ENCODE peak calls at places on chromosomes 11 and 22, in nine cellular contexts. One of them, this sample, is unnamed.

GRCh38 chr22:49748514-49748913 is 79.2 kb downstream of the BRD1 start:
- DNase-seq in fibroblast of pulmonary artery: no peak
- DNase-seq in activated T-helper 1 cell treated with anti-CD3 and anti-CD28 coated beads, Interleukin-12 subunit alpha, Interleukin-12 subunit beta, Interleukin-2, Interleukin-4 antibody, amounts not matched to agents 30 ng/mL and 10 ng/mL and 1 ng/mL, durations not matched to agents 14 hours and 24 hours and 36 hours: no peak
- DNase-seq in amniotic stem cell: no peak
- DNase-seq in NCI-H1930: no peak
- DNase-seq in activated effector memory CD4-positive, alpha-beta T cell treated with anti-CD3 and anti-CD28 coated beads, Interleukin-2, amount 50 U/mL, for 16 hours: no peak
- DNase-seq in neuronal stem cell: no peak
- DNase-seq in cerebellar cortex: no peak
- DNase-seq in stimulated activated CD4-positive, alpha-beta T cell treated with anti-CD3 and anti-CD28 coated beads, TNF-alpha, amount 100 ng/mL, for 24 hours: no peak
- DNase-seq in this sample: no peak

GRCh38 chr11:110128161-110128560 is 35.0 kb downstream of the ZC3H12C start:
- DNase-seq in activated effector memory CD4-positive, alpha-beta T cell treated with anti-CD3 and anti-CD28 coated beads, Interleukin-2, amount 50 U/mL, for 16 hours: no peak
- DNase-seq in NCI-H1930: peak; percentile 8
- DNase-seq in amniotic stem cell: no peak
- DNase-seq in neuronal stem cell: peak; percentile 72
- DNase-seq in cerebellar cortex: no peak
- DNase-seq in stimulated activated CD4-positive, alpha-beta T cell treated with anti-CD3 and anti-CD28 coated beads, TNF-alpha, amount 100 ng/mL, for 24 hours: no peak
- DNase-seq in activated T-helper 1 cell treated with anti-CD3 and anti-CD28 coated beads, Interleukin-12 subunit alpha, Interleukin-12 subunit beta, Interleukin-2, Interleukin-4 antibody, amounts not matched to agents 30 ng/mL and 10 ng/mL and 1 ng/mL, durations not matched to agents 14 hours and 24 hours and 36 hours: no peak
- DNase-seq in fibroblast of pulmonary artery: peak; percentile 23
- DNase-seq in this sample: no peak

GRCh38 chr11:57167125-57167839 is 14.5 kb upstream of the LRRC55 start:
- DNase-seq in NCI-H1930: no peak
- DNase-seq in stimulated activated CD4-positive, alpha-beta T cell treated with anti-CD3 and anti-CD28 coated beads, TNF-alpha, amount 100 ng/mL, for 24 hours: no peak
- DNase-seq in neuronal stem cell: no peak
- DNase-seq in amniotic stem cell: no peak
- DNase-seq in cerebellar cortex: peak; percentile 3
- DNase-seq in fibroblast of pulmonary artery: no peak
- DNase-seq in activated effector memory CD4-positive, alpha-beta T cell treated with anti-CD3 and anti-CD28 coated beads, Interleukin-2, amount 50 U/mL, for 16 hours: no peak
- DNase-seq in activated T-helper 1 cell treated with anti-CD3 and anti-CD28 coated beads, Interleukin-12 subunit alpha, Interleukin-12 subunit beta, Interleukin-2, Interleukin-4 antibody, amounts not matched to agents 30 ng/mL and 10 ng/mL and 1 ng/mL, durations not matched to agents 14 hours and 24 hours and 36 hours: no peak
- DNase-seq in this sample: no peak

GRCh38 chr22:20113551-20114310 is 2.2 kb upstream of the RANBP1 start:
- DNase-seq in NCI-H1930: no peak
- DNase-seq in activated T-helper 1 cell treated with anti-CD3 and anti-CD28 coated beads, Interleukin-12 subunit alpha, Interleukin-12 subunit beta, Interleukin-2, Interleukin-4 antibody, amounts not matched to agents 30 ng/mL and 10 ng/mL and 1 ng/mL, durations not matched to agents 14 hours and 24 hours and 36 hours: no peak
- DNase-seq in neuronal stem cell: no peak
- DNase-seq in stimulated activated CD4-positive, alpha-beta T cell treated with anti-CD3 and anti-CD28 coated beads, TNF-alpha, amount 100 ng/mL, for 24 hours: no peak
- DNase-seq in activated effector memory CD4-positive, alpha-beta T cell treated with anti-CD3 and anti-CD28 coated beads, Interleukin-2, amount 50 U/mL, for 16 hours: no peak
- DNase-seq in fibroblast of pulmonary artery: no peak
- DNase-seq in amniotic stem cell: no peak
- DNase-seq in cerebellar cortex: no peak
- DNase-seq in this sample: no peak

GRCh38 chr11:122711831-122712378 is 56.4 kb downstream of the UBASH3B start:
- DNase-seq in activated T-helper 1 cell treated with anti-CD3 and anti-CD28 coated beads, Interleukin-12 subunit alpha, Interleukin-12 subunit beta, Interleukin-2, Interleukin-4 antibody, amounts not matched to agents 30 ng/mL and 10 ng/mL and 1 ng/mL, durations not matched to agents 14 hours and 24 hours and 36 hours: no peak
- DNase-seq in activated effector memory CD4-positive, alpha-beta T cell treated with anti-CD3 and anti-CD28 coated beads, Interleukin-2, amount 50 U/mL, for 16 hours: no peak
- DNase-seq in amniotic stem cell: no peak
- DNase-seq in neuronal stem cell: no peak
- DNase-seq in cerebellar cortex: no peak
- DNase-seq in fibroblast of pulmonary artery: peak; percentile 57
- DNase-seq in NCI-H1930: no peak
- DNase-seq in stimulated activated CD4-positive, alpha-beta T cell treated with anti-CD3 and anti-CD28 coated beads, TNF-alpha, amount 100 ng/mL, for 24 hours: no peak
- DNase-seq in this sample: no peak

GRCh38 chr11:65389294-65389980 is 3.0 kb downstream of the FRMD8 start:
- DNase-seq in cerebellar cortex: peak; percentile 14
- DNase-seq in NCI-H1930: no peak
- DNase-seq in neuronal stem cell: no peak
- DNase-seq in activated T-helper 1 cell treated with anti-CD3 and anti-CD28 coated beads, Interleukin-12 subunit alpha, Interleukin-12 subunit beta, Interleukin-2, Interleukin-4 antibody, amounts not matched to agents 30 ng/mL and 10 ng/mL and 1 ng/mL, durations not matched to agents 14 hours and 24 hours and 36 hours: no peak
- DNase-seq in activated effector memory CD4-positive, alpha-beta T cell treated with anti-CD3 and anti-CD28 coated beads, Interleukin-2, amount 50 U/mL, for 16 hours: no peak
- DNase-seq in fibroblast of pulmonary artery: no peak
- DNase-seq in amniotic stem cell: no peak
- DNase-seq in stimulated activated CD4-positive, alpha-beta T cell treated with anti-CD3 and anti-CD28 coated beads, TNF-alpha, amount 100 ng/mL, for 24 hours: no peak
- DNase-seq in this sample: no peak

GRCh38 chr11:113675003-113675471 is 31.1 kb downstream of the TMPRSS5 start:
- DNase-seq in activated T-helper 1 cell treated with anti-CD3 and anti-CD28 coated beads, Interleukin-12 subunit alpha, Interleukin-12 subunit beta, Interleukin-2, Interleukin-4 antibody, amounts not matched to agents 30 ng/mL and 10 ng/mL and 1 ng/mL, durations not matched to agents 14 hours and 24 hours and 36 hours: peak; percentile 20
- DNase-seq in neuronal stem cell: no peak
- DNase-seq in NCI-H1930: no peak
- DNase-seq in amniotic stem cell: no peak
- DNase-seq in stimulated activated CD4-positive, alpha-beta T cell treated with anti-CD3 and anti-CD28 coated beads, TNF-alpha, amount 100 ng/mL, for 24 hours: no peak
- DNase-seq in activated effector memory CD4-positive, alpha-beta T cell treated with anti-CD3 and anti-CD28 coated beads, Interleukin-2, amount 50 U/mL, for 16 hours: no peak
- DNase-seq in fibroblast of pulmonary artery: peak; percentile 60
- DNase-seq in cerebellar cortex: no peak
- DNase-seq in this sample: no peak

GRCh38 chr11:18775492-18776292 is 15.9 kb downstream of the PTPN5 start:
- DNase-seq in amniotic stem cell: no peak
- DNase-seq in cerebellar cortex: peak; percentile 28
- DNase-seq in NCI-H1930: peak; percentile 49
- DNase-seq in stimulated activated CD4-positive, alpha-beta T cell treated with anti-CD3 and anti-CD28 coated beads, TNF-alpha, amount 100 ng/mL, for 24 hours: peak; percentile 33
- DNase-seq in activated T-helper 1 cell treated with anti-CD3 and anti-CD28 coated beads, Interleukin-12 subunit alpha, Interleukin-12 subunit beta, Interleukin-2, Interleukin-4 antibody, amounts not matched to agents 30 ng/mL and 10 ng/mL and 1 ng/mL, durations not matched to agents 14 hours and 24 hours and 36 hours: peak; percentile 40
- DNase-seq in neuronal stem cell: peak; percentile 75
- DNase-seq in activated effector memory CD4-positive, alpha-beta T cell treated with anti-CD3 and anti-CD28 coated beads, Interleukin-2, amount 50 U/mL, for 16 hours: peak; percentile 83
- DNase-seq in fibroblast of pulmonary artery: peak; percentile 63
- DNase-seq in this sample: peak; percentile 2

GRCh38 chr11:93921695-93922468 is 71.5 kb upstream of the VSTM5 start:
- DNase-seq in neuronal stem cell: peak; percentile 54
- DNase-seq in NCI-H1930: peak; percentile 43
- DNase-seq in fibroblast of pulmonary artery: peak; percentile 79
- DNase-seq in activated T-helper 1 cell treated with anti-CD3 and anti-CD28 coated beads, Interleukin-12 subunit alpha, Interleukin-12 subunit beta, Interleukin-2, Interleukin-4 antibody, amounts not matched to agents 30 ng/mL and 10 ng/mL and 1 ng/mL, durations not matched to agents 14 hours and 24 hours and 36 hours: peak; percentile 7
- DNase-seq in cerebellar cortex: peak; percentile 43
- DNase-seq in activated effector memory CD4-positive, alpha-beta T cell treated with anti-CD3 and anti-CD28 coated beads, Interleukin-2, amount 50 U/mL, for 16 hours: no peak
- DNase-seq in stimulated activated CD4-positive, alpha-beta T cell treated with anti-CD3 and anti-CD28 coated beads, TNF-alpha, amount 100 ng/mL, for 24 hours: no peak
- DNase-seq in amniotic stem cell: peak; percentile 62
- DNase-seq in this sample: peak; percentile 40

GRCh38 chr11:129117595-129118350 is 74.4 kb downstream of the ARHGAP32 start:
- DNase-seq in fibroblast of pulmonary artery: peak; percentile 86
- DNase-seq in NCI-H1930: peak; percentile 12
- DNase-seq in amniotic stem cell: peak; percentile 11
- DNase-seq in cerebellar cortex: peak; percentile 63
- DNase-seq in activated effector memory CD4-positive, alpha-beta T cell treated with anti-CD3 and anti-CD28 coated beads, Interleukin-2, amount 50 U/mL, for 16 hours: peak; percentile 65
- DNase-seq in stimulated activated CD4-positive, alpha-beta T cell treated with anti-CD3 and anti-CD28 coated beads, TNF-alpha, amount 100 ng/mL, for 24 hours: peak; percentile 6
- DNase-seq in neuronal stem cell: peak; percentile 58
- DNase-seq in activated T-helper 1 cell treated with anti-CD3 and anti-CD28 coated beads, Interleukin-12 subunit alpha, Interleukin-12 subunit beta, Interleukin-2, Interleukin-4 antibody, amounts not matched to agents 30 ng/mL and 10 ng/mL and 1 ng/mL, durations not matched to agents 14 hours and 24 hours and 36 hours: no peak
- DNase-seq in this sample: peak; percentile 5

GRCh38 chr22:42316988-42317387 is 46.5 kb upstream of the TCF20 start:
- DNase-seq in stimulated activated CD4-positive, alpha-beta T cell treated with anti-CD3 and anti-CD28 coated beads, TNF-alpha, amount 100 ng/mL, for 24 hours: no peak
- DNase-seq in neuronal stem cell: no peak
- DNase-seq in NCI-H1930: no peak
- DNase-seq in cerebellar cortex: no peak
- DNase-seq in activated T-helper 1 cell treated with anti-CD3 and anti-CD28 coated beads, Interleukin-12 subunit alpha, Interleukin-12 subunit beta, Interleukin-2, Interleukin-4 antibody, amounts not matched to agents 30 ng/mL and 10 ng/mL and 1 ng/mL, durations not matched to agents 14 hours and 24 hours and 36 hours: no peak
- DNase-seq in amniotic stem cell: no peak
- DNase-seq in activated effector memory CD4-positive, alpha-beta T cell treated with anti-CD3 and anti-CD28 coated beads, Interleukin-2, amount 50 U/mL, for 16 hours: peak; percentile 81
- DNase-seq in fibroblast of pulmonary artery: peak; percentile 17
- DNase-seq in this sample: no peak

GRCh38 chr11:1938343-1939005 is 8.7 kb upstream of the MRPL23 start:
- DNase-seq in cerebellar cortex: no peak
- DNase-seq in NCI-H1930: no peak
- DNase-seq in neuronal stem cell: no peak
- DNase-seq in activated T-helper 1 cell treated with anti-CD3 and anti-CD28 coated beads, Interleukin-12 subunit alpha, Interleukin-12 subunit beta, Interleukin-2, Interleukin-4 antibody, amounts not matched to agents 30 ng/mL and 10 ng/mL and 1 ng/mL, durations not matched to agents 14 hours and 24 hours and 36 hours: no peak
- DNase-seq in stimulated activated CD4-positive, alpha-beta T cell treated with anti-CD3 and anti-CD28 coated beads, TNF-alpha, amount 100 ng/mL, for 24 hours: no peak
- DNase-seq in amniotic stem cell: no peak
- DNase-seq in activated effector memory CD4-positive, alpha-beta T cell treated with anti-CD3 and anti-CD28 coated beads, Interleukin-2, amount 50 U/mL, for 16 hours: no peak
- DNase-seq in fibroblast of pulmonary artery: no peak
- DNase-seq in this sample: no peak

GRCh38 chr22:36327922-36328551 is 59.7 kb downstream of the MYH9 start:
- DNase-seq in fibroblast of pulmonary artery: peak; percentile 73
- DNase-seq in activated T-helper 1 cell treated with anti-CD3 and anti-CD28 coated beads, Interleukin-12 subunit alpha, Interleukin-12 subunit beta, Interleukin-2, Interleukin-4 antibody, amounts not matched to agents 30 ng/mL and 10 ng/mL and 1 ng/mL, durations not matched to agents 14 hours and 24 hours and 36 hours: no peak
- DNase-seq in amniotic stem cell: peak; percentile 47
- DNase-seq in neuronal stem cell: no peak
- DNase-seq in activated effector memory CD4-positive, alpha-beta T cell treated with anti-CD3 and anti-CD28 coated beads, Interleukin-2, amount 50 U/mL, for 16 hours: no peak
- DNase-seq in NCI-H1930: no peak
- DNase-seq in cerebellar cortex: no peak
- DNase-seq in stimulated activated CD4-positive, alpha-beta T cell treated with anti-CD3 and anti-CD28 coated beads, TNF-alpha, amount 100 ng/mL, for 24 hours: no peak
- DNase-seq in this sample: no peak

GRCh38 chr11:46345131-46345597 is 2.1 kb upstream of the DGKZ start:
- DNase-seq in neuronal stem cell: no peak
- DNase-seq in cerebellar cortex: no peak
- DNase-seq in fibroblast of pulmonary artery: no peak
- DNase-seq in stimulated activated CD4-positive, alpha-beta T cell treated with anti-CD3 and anti-CD28 coated beads, TNF-alpha, amount 100 ng/mL, for 24 hours: no peak
- DNase-seq in amniotic stem cell: no peak
- DNase-seq in activated T-helper 1 cell treated with anti-CD3 and anti-CD28 coated beads, Interleukin-12 subunit alpha, Interleukin-12 subunit beta, Interleukin-2, Interleukin-4 antibody, amounts not matched to agents 30 ng/mL and 10 ng/mL and 1 ng/mL, durations not matched to agents 14 hours and 24 hours and 36 hours: no peak
- DNase-seq in NCI-H1930: no peak
- DNase-seq in activated effector memory CD4-positive, alpha-beta T cell treated with anti-CD3 and anti-CD28 coated beads, Interleukin-2, amount 50 U/mL, for 16 hours: no peak
- DNase-seq in this sample: no peak

GRCh38 chr22:41746563-41747400 is 47.5 kb downstream of the MEI1 start:
- DNase-seq in NCI-H1930: peak; percentile 49
- DNase-seq in fibroblast of pulmonary artery: peak; percentile 85
- DNase-seq in stimulated activated CD4-positive, alpha-beta T cell treated with anti-CD3 and anti-CD28 coated beads, TNF-alpha, amount 100 ng/mL, for 24 hours: peak; percentile 31
- DNase-seq in cerebellar cortex: peak; percentile 89
- DNase-seq in activated effector memory CD4-positive, alpha-beta T cell treated with anti-CD3 and anti-CD28 coated beads, Interleukin-2, amount 50 U/mL, for 16 hours: peak; percentile 79
- DNase-seq in amniotic stem cell: peak; percentile 83
- DNase-seq in neuronal stem cell: peak; percentile 56
- DNase-seq in activated T-helper 1 cell treated with anti-CD3 and anti-CD28 coated beads, Interleukin-12 subunit alpha, Interleukin-12 subunit beta, Interleukin-2, Interleukin-4 antibody, amounts not matched to agents 30 ng/mL and 10 ng/mL and 1 ng/mL, durations not matched to agents 14 hours and 24 hours and 36 hours: peak; percentile 42
- DNase-seq in this sample: no peak

GRCh38 chr11:121199516-121199915 is 93.1 kb upstream of the SC5D start:
- DNase-seq in neuronal stem cell: no peak
- DNase-seq in NCI-H1930: no peak
- DNase-seq in stimulated activated CD4-positive, alpha-beta T cell treated with anti-CD3 and anti-CD28 coated beads, TNF-alpha, amount 100 ng/mL, for 24 hours: no peak
- DNase-seq in fibroblast of pulmonary artery: peak; percentile 14
- DNase-seq in cerebellar cortex: no peak
- DNase-seq in activated T-helper 1 cell treated with anti-CD3 and anti-CD28 coated beads, Interleukin-12 subunit alpha, Interleukin-12 subunit beta, Interleukin-2, Interleukin-4 antibody, amounts not matched to agents 30 ng/mL and 10 ng/mL and 1 ng/mL, durations not matched to agents 14 hours and 24 hours and 36 hours: no peak
- DNase-seq in activated effector memory CD4-positive, alpha-beta T cell treated with anti-CD3 and anti-CD28 coated beads, Interleukin-2, amount 50 U/mL, for 16 hours: no peak
- DNase-seq in amniotic stem cell: no peak
- DNase-seq in this sample: no peak

GRCh38 chr11:10878408-10879214 is 20.8 kb upstream of the ZBED5 start:
- DNase-seq in NCI-H1930: no peak
- DNase-seq in activated effector memory CD4-positive, alpha-beta T cell treated with anti-CD3 and anti-CD28 coated beads, Interleukin-2, amount 50 U/mL, for 16 hours: no peak
- DNase-seq in fibroblast of pulmonary artery: peak; percentile 86
- DNase-seq in amniotic stem cell: peak; percentile 30
- DNase-seq in neuronal stem cell: peak; percentile 17
- DNase-seq in stimulated activated CD4-positive, alpha-beta T cell treated with anti-CD3 and anti-CD28 coated beads, TNF-alpha, amount 100 ng/mL, for 24 hours: no peak
- DNase-seq in cerebellar cortex: peak; percentile 44
- DNase-seq in activated T-helper 1 cell treated with anti-CD3 and anti-CD28 coated beads, Interleukin-12 subunit alpha, Interleukin-12 subunit beta, Interleukin-2, Interleukin-4 antibody, amounts not matched to agents 30 ng/mL and 10 ng/mL and 1 ng/mL, durations not matched to agents 14 hours and 24 hours and 36 hours: peak; percentile 17
- DNase-seq in this sample: no peak

GRCh38 chr22:46830841-46831240 is 68.4 kb downstream of the TBC1D22A start:
- DNase-seq in neuronal stem cell: no peak
- DNase-seq in fibroblast of pulmonary artery: no peak
- DNase-seq in NCI-H1930: no peak
- DNase-seq in amniotic stem cell: no peak
- DNase-seq in cerebellar cortex: no peak
- DNase-seq in activated T-helper 1 cell treated with anti-CD3 and anti-CD28 coated beads, Interleukin-12 subunit alpha, Interleukin-12 subunit beta, Interleukin-2, Interleukin-4 antibody, amounts not matched to agents 30 ng/mL and 10 ng/mL and 1 ng/mL, durations not matched to agents 14 hours and 24 hours and 36 hours: no peak
- DNase-seq in activated effector memory CD4-positive, alpha-beta T cell treated with anti-CD3 and anti-CD28 coated beads, Interleukin-2, amount 50 U/mL, for 16 hours: no peak
- DNase-seq in stimulated activated CD4-positive, alpha-beta T cell treated with anti-CD3 and anti-CD28 coated beads, TNF-alpha, amount 100 ng/mL, for 24 hours: no peak
- DNase-seq in this sample: no peak

GRCh38 chr11:86069408-86070086 is 663 bp upstream of the PICALM start:
- DNase-seq in cerebellar cortex: peak; percentile 85
- DNase-seq in activated T-helper 1 cell treated with anti-CD3 and anti-CD28 coated beads, Interleukin-12 subunit alpha, Interleukin-12 subunit beta, Interleukin-2, Interleukin-4 antibody, amounts not matched to agents 30 ng/mL and 10 ng/mL and 1 ng/mL, durations not matched to agents 14 hours and 24 hours and 36 hours: no peak
- DNase-seq in fibroblast of pulmonary artery: peak; percentile 97
- DNase-seq in amniotic stem cell: peak; percentile 86
- DNase-seq in stimulated activated CD4-positive, alpha-beta T cell treated with anti-CD3 and anti-CD28 coated beads, TNF-alpha, amount 100 ng/mL, for 24 hours: no peak
- DNase-seq in neuronal stem cell: no peak
- DNase-seq in activated effector memory CD4-positive, alpha-beta T cell treated with anti-CD3 and anti-CD28 coated beads, Interleukin-2, amount 50 U/mL, for 16 hours: no peak
- DNase-seq in NCI-H1930: no peak
- DNase-seq in this sample: no peak

GRCh38 chr11:82539669-82540068 is 194.0 kb downstream of the FAM181B start:
- DNase-seq in fibroblast of pulmonary artery: no peak
- DNase-seq in cerebellar cortex: no peak
- DNase-seq in stimulated activated CD4-positive, alpha-beta T cell treated with anti-CD3 and anti-CD28 coated beads, TNF-alpha, amount 100 ng/mL, for 24 hours: no peak
- DNase-seq in NCI-H1930: no peak
- DNase-seq in amniotic stem cell: no peak
- DNase-seq in activated T-helper 1 cell treated with anti-CD3 and anti-CD28 coated beads, Interleukin-12 subunit alpha, Interleukin-12 subunit beta, Interleukin-2, Interleukin-4 antibody, amounts not matched to agents 30 ng/mL and 10 ng/mL and 1 ng/mL, durations not matched to agents 14 hours and 24 hours and 36 hours: no peak
- DNase-seq in neuronal stem cell: no peak
- DNase-seq in activated effector memory CD4-positive, alpha-beta T cell treated with anti-CD3 and anti-CD28 coated beads, Interleukin-2, amount 50 U/mL, for 16 hours: no peak
- DNase-seq in this sample: no peak

GRCh38 chr11:68020575-68020974 is 9.9 kb upstream of the NDUFS8 start:
- DNase-seq in NCI-H1930: peak; percentile 10
- DNase-seq in activated T-helper 1 cell treated with anti-CD3 and anti-CD28 coated beads, Interleukin-12 subunit alpha, Interleukin-12 subunit beta, Interleukin-2, Interleukin-4 antibody, amounts not matched to agents 30 ng/mL and 10 ng/mL and 1 ng/mL, durations not matched to agents 14 hours and 24 hours and 36 hours: no peak
- DNase-seq in cerebellar cortex: no peak
- DNase-seq in stimulated activated CD4-positive, alpha-beta T cell treated with anti-CD3 and anti-CD28 coated beads, TNF-alpha, amount 100 ng/mL, for 24 hours: no peak
- DNase-seq in fibroblast of pulmonary artery: peak; percentile 41
- DNase-seq in activated effector memory CD4-positive, alpha-beta T cell treated with anti-CD3 and anti-CD28 coated beads, Interleukin-2, amount 50 U/mL, for 16 hours: no peak
- DNase-seq in amniotic stem cell: no peak
- DNase-seq in neuronal stem cell: no peak
- DNase-seq in this sample: no peak

GRCh38 chr11:32861850-32862577 is 30.6 kb upstream of the QSER1 start:
- DNase-seq in activated effector memory CD4-positive, alpha-beta T cell treated with anti-CD3 and anti-CD28 coated beads, Interleukin-2, amount 50 U/mL, for 16 hours: no peak
- DNase-seq in activated T-helper 1 cell treated with anti-CD3 and anti-CD28 coated beads, Interleukin-12 subunit alpha, Interleukin-12 subunit beta, Interleukin-2, Interleukin-4 antibody, amounts not matched to agents 30 ng/mL and 10 ng/mL and 1 ng/mL, durations not matched to agents 14 hours and 24 hours and 36 hours: no peak
- DNase-seq in amniotic stem cell: no peak
- DNase-seq in neuronal stem cell: no peak
- DNase-seq in fibroblast of pulmonary artery: no peak
- DNase-seq in stimulated activated CD4-positive, alpha-beta T cell treated with anti-CD3 and anti-CD28 coated beads, TNF-alpha, amount 100 ng/mL, for 24 hours: no peak
- DNase-seq in NCI-H1930: no peak
- DNase-seq in cerebellar cortex: no peak
- DNase-seq in this sample: no peak

GRCh38 chr11:124672531-124673215 is 866 bp downstream of the SIAE start:
- DNase-seq in stimulated activated CD4-positive, alpha-beta T cell treated with anti-CD3 and anti-CD28 coated beads, TNF-alpha, amount 100 ng/mL, for 24 hours: no peak
- DNase-seq in amniotic stem cell: no peak
- DNase-seq in cerebellar cortex: peak; percentile 27
- DNase-seq in activated T-helper 1 cell treated with anti-CD3 and anti-CD28 coated beads, Interleukin-12 subunit alpha, Interleukin-12 subunit beta, Interleukin-2, Interleukin-4 antibody, amounts not matched to agents 30 ng/mL and 10 ng/mL and 1 ng/mL, durations not matched to agents 14 hours and 24 hours and 36 hours: no peak
- DNase-seq in activated effector memory CD4-positive, alpha-beta T cell treated with anti-CD3 and anti-CD28 coated beads, Interleukin-2, amount 50 U/mL, for 16 hours: no peak
- DNase-seq in NCI-H1930: no peak
- DNase-seq in fibroblast of pulmonary artery: no peak
- DNase-seq in neuronal stem cell: no peak
- DNase-seq in this sample: no peak

GRCh38 chr11:126704144-126704543 is 296.4 kb downstream of the KIRREL3 start:
- DNase-seq in fibroblast of pulmonary artery: no peak
- DNase-seq in cerebellar cortex: no peak
- DNase-seq in activated T-helper 1 cell treated with anti-CD3 and anti-CD28 coated beads, Interleukin-12 subunit alpha, Interleukin-12 subunit beta, Interleukin-2, Interleukin-4 antibody, amounts not matched to agents 30 ng/mL and 10 ng/mL and 1 ng/mL, durations not matched to agents 14 hours and 24 hours and 36 hours: no peak
- DNase-seq in amniotic stem cell: no peak
- DNase-seq in stimulated activated CD4-positive, alpha-beta T cell treated with anti-CD3 and anti-CD28 coated beads, TNF-alpha, amount 100 ng/mL, for 24 hours: no peak
- DNase-seq in neuronal stem cell: no peak
- DNase-seq in NCI-H1930: no peak
- DNase-seq in activated effector memory CD4-positive, alpha-beta T cell treated with anti-CD3 and anti-CD28 coated beads, Interleukin-2, amount 50 U/mL, for 16 hours: no peak
- DNase-seq in this sample: no peak

GRCh38 chr22:19853879-19854777 is 546 bp downstream of the GNB1L start:
- DNase-seq in activated T-helper 1 cell treated with anti-CD3 and anti-CD28 coated beads, Interleukin-12 subunit alpha, Interleukin-12 subunit beta, Interleukin-2, Interleukin-4 antibody, amounts not matched to agents 30 ng/mL and 10 ng/mL and 1 ng/mL, durations not matched to agents 14 hours and 24 hours and 36 hours: no peak
- DNase-seq in NCI-H1930: no peak
- DNase-seq in neuronal stem cell: no peak
- DNase-seq in fibroblast of pulmonary artery: peak; percentile 16
- DNase-seq in cerebellar cortex: no peak
- DNase-seq in activated effector memory CD4-positive, alpha-beta T cell treated with anti-CD3 and anti-CD28 coated beads, Interleukin-2, amount 50 U/mL, for 16 hours: peak; percentile 72
- DNase-seq in amniotic stem cell: no peak
- DNase-seq in stimulated activated CD4-positive, alpha-beta T cell treated with anti-CD3 and anti-CD28 coated beads, TNF-alpha, amount 100 ng/mL, for 24 hours: no peak
- DNase-seq in this sample: no peak

GRCh38 chr22:26168934-26169311 is 339 bp upstream of the SEZ6L start:
- DNase-seq in neuronal stem cell: no peak
- DNase-seq in activated T-helper 1 cell treated with anti-CD3 and anti-CD28 coated beads, Interleukin-12 subunit alpha, Interleukin-12 subunit beta, Interleukin-2, Interleukin-4 antibody, amounts not matched to agents 30 ng/mL and 10 ng/mL and 1 ng/mL, durations not matched to agents 14 hours and 24 hours and 36 hours: no peak
- DNase-seq in fibroblast of pulmonary artery: no peak
- DNase-seq in cerebellar cortex: peak; percentile 72
- DNase-seq in stimulated activated CD4-positive, alpha-beta T cell treated with anti-CD3 and anti-CD28 coated beads, TNF-alpha, amount 100 ng/mL, for 24 hours: no peak
- DNase-seq in activated effector memory CD4-positive, alpha-beta T cell treated with anti-CD3 and anti-CD28 coated beads, Interleukin-2, amount 50 U/mL, for 16 hours: no peak
- DNase-seq in NCI-H1930: no peak
- DNase-seq in amniotic stem cell: no peak
- DNase-seq in this sample: no peak

GRCh38 chr11:67053896-67054850 is 2.5 kb upstream of the RHOD start:
- DNase-seq in NCI-H1930: peak; percentile 37
- DNase-seq in amniotic stem cell: no peak
- DNase-seq in fibroblast of pulmonary artery: peak; percentile 69
- DNase-seq in stimulated activated CD4-positive, alpha-beta T cell treated with anti-CD3 and anti-CD28 coated beads, TNF-alpha, amount 100 ng/mL, for 24 hours: no peak
- DNase-seq in activated effector memory CD4-positive, alpha-beta T cell treated with anti-CD3 and anti-CD28 coated beads, Interleukin-2, amount 50 U/mL, for 16 hours: peak; percentile 75
- DNase-seq in cerebellar cortex: peak; percentile 80
- DNase-seq in neuronal stem cell: peak; percentile 55
- DNase-seq in activated T-helper 1 cell treated with anti-CD3 and anti-CD28 coated beads, Interleukin-12 subunit alpha, Interleukin-12 subunit beta, Interleukin-2, Interleukin-4 antibody, amounts not matched to agents 30 ng/mL and 10 ng/mL and 1 ng/mL, durations not matched to agents 14 hours and 24 hours and 36 hours: peak; percentile 24
- DNase-seq in this sample: peak; percentile 38